ENCODE peak calls at places on chromosomes 6 and 20, in nine cellular contexts. N is germinal center; K is HT1080; B is T-cell; P is activated T-cell treated with anti-CD3 and anti-CD28 coated beads, Interleukin-2, amount 50 U/mL, for 4 hours; S is NCI-H1105; Z is cardiac septum; J is brain microvascular endothelial cell; Y is IMR-90. V is an unnamed sample.

GRCh38 chr6:75493400-75494064 is at the start of gene FILIP1:
- DNase-seq in N (no peak), K (no peak), B (no peak), P (no peak), S (no peak), Z (peak), J (peak), Y (peak), V (peak)

GRCh38 chr6:36874443-36875249 is at the start of gene PPIL1:
- DNase-seq in N (peak), K (peak), B (peak), P (peak), S (peak), Z (peak), J (peak), Y (peak), V (peak)

GRCh38 chr6:113181164-113181563 is 676.0 kb upstream of the MARCKS start:
- DNase-seq in N (no peak), K (no peak), B (no peak), P (no peak), S (no peak), Z (no peak), J (no peak), Y (no peak), V (no peak)

GRCh38 chr6:142856857-142857608 is 87.9 kb downstream of the HIVEP2 start:
- DNase-seq in N (peak), K (no peak), B (no peak), P (no peak), S (no peak), Z (no peak), J (no peak), Y (no peak), V (no peak)

GRCh38 chr6:154614101-154614500 is 103.6 kb upstream of the CNKSR3 start:
- DNase-seq in N (no peak), K (peak), B (no peak), P (no peak), S (no peak), Z (no peak), J (no peak), Y (peak), V (no peak)

GRCh38 chr20:24693466-24694156 is 224.2 kb downstream of the SYNDIG1 start:
- DNase-seq in N (no peak), K (no peak), B (no peak), P (no peak), S (no peak), Z (peak), J (no peak), Y (no peak), V (peak)

GRCh38 chr20:4567172-4567571 is 154.5 kb upstream of the PRND start:
- DNase-seq in N (no peak), K (no peak), B (no peak), P (no peak), S (no peak), Z (no peak), J (no peak), Y (no peak), V (no peak)

GRCh38 chr6:11093065-11093590 is 506 bp upstream of the SMIM13 start:
- DNase-seq in N (peak), K (no peak), B (no peak), P (no peak), S (peak), Z (no peak), J (no peak), Y (peak), V (peak)